ENCODE peak calls at places on chromosomes 16 and 17, in ten cellular contexts. One of them, this sample, is unnamed.

GRCh38 chr17:68299817-68300216 is 8.5 kb downstream of the ARSG start:
- DNase-seq in transverse colon: no peak
- DNase-seq in activated B cell treated with CpG ODN at 0.5 μM for 24 hours: no peak
- DNase-seq in upper lobe of right lung: no peak
- DNase-seq in MM.1S: no peak
- DNase-seq in spleen: no peak
- DNase-seq in AG04450: no peak
- DNase-seq in progenitor cell of endocrine pancreas: no peak
- DNase-seq in astrocyte: no peak
- DNase-seq in WTC11: no peak
- DNase-seq in this sample: no peak

GRCh38 chr17:45935710-45936509 is 41.6 kb downstream of the MAPT start:
- DNase-seq in WTC11: no peak
- DNase-seq in spleen: no peak
- DNase-seq in AG04450: no peak
- DNase-seq in MM.1S: no peak
- DNase-seq in astrocyte: no peak
- DNase-seq in progenitor cell of endocrine pancreas: no peak
- DNase-seq in activated B cell treated with CpG ODN at 0.5 μM for 24 hours: no peak
- DNase-seq in transverse colon: no peak
- DNase-seq in upper lobe of right lung: no peak
- DNase-seq in this sample: no peak

GRCh38 chr16:11621920-11622651 is 35.4 kb upstream of the LITAF start:
- DNase-seq in upper lobe of right lung: peak; percentile 74
- DNase-seq in WTC11: no peak
- DNase-seq in activated B cell treated with CpG ODN at 0.5 μM for 24 hours: peak; percentile 35
- DNase-seq in transverse colon: no peak
- DNase-seq in MM.1S: peak; percentile 56
- DNase-seq in progenitor cell of endocrine pancreas: no peak
- DNase-seq in astrocyte: no peak
- DNase-seq in AG04450: no peak
- DNase-seq in spleen: peak; percentile 88
- DNase-seq in this sample: no peak

GRCh38 chr16:10308305-10309193 is 77.3 kb upstream of the ATF7IP2 start:
- DNase-seq in WTC11: no peak
- DNase-seq in astrocyte: no peak
- DNase-seq in upper lobe of right lung: no peak
- DNase-seq in progenitor cell of endocrine pancreas: no peak
- DNase-seq in activated B cell treated with CpG ODN at 0.5 μM for 24 hours: no peak
- DNase-seq in spleen: no peak
- DNase-seq in transverse colon: no peak
- DNase-seq in AG04450: no peak
- DNase-seq in MM.1S: no peak
- DNase-seq in this sample: no peak

GRCh38 chr17:82497483-82498405 is 21.8 kb upstream of the FOXK2 start:
- DNase-seq in WTC11: peak; percentile 47
- DNase-seq in activated B cell treated with CpG ODN at 0.5 μM for 24 hours: peak; percentile 56
- DNase-seq in AG04450: peak; percentile 55
- DNase-seq in progenitor cell of endocrine pancreas: no peak
- DNase-seq in astrocyte: peak; percentile 87
- DNase-seq in upper lobe of right lung: no peak
- DNase-seq in transverse colon: peak; percentile 45
- DNase-seq in MM.1S: peak; percentile 56
- DNase-seq in spleen: peak; percentile 85
- DNase-seq in this sample: no peak

GRCh38 chr16:89366561-89367537 is 123.5 kb downstream of the ANKRD11 start:
- DNase-seq in AG04450: no peak
- DNase-seq in spleen: no peak
- DNase-seq in progenitor cell of endocrine pancreas: no peak
- DNase-seq in MM.1S: no peak
- DNase-seq in upper lobe of right lung: peak; percentile 45
- DNase-seq in WTC11: no peak
- DNase-seq in activated B cell treated with CpG ODN at 0.5 μM for 24 hours: no peak
- DNase-seq in transverse colon: no peak
- DNase-seq in astrocyte: no peak
- DNase-seq in this sample: no peak

GRCh38 chr17:18362509-18363020 is 785 bp downstream of the SHMT1 start:
- DNase-seq in activated B cell treated with CpG ODN at 0.5 μM for 24 hours: no peak
- DNase-seq in astrocyte: peak; percentile 18
- DNase-seq in transverse colon: peak; percentile 68
- DNase-seq in progenitor cell of endocrine pancreas: no peak
- DNase-seq in upper lobe of right lung: peak; percentile 86
- DNase-seq in WTC11: no peak
- DNase-seq in AG04450: no peak
- DNase-seq in MM.1S: peak; percentile 21
- DNase-seq in spleen: no peak
- DNase-seq in this sample: no peak

GRCh38 chr16:48365601-48366164 is 19.5 kb downstream of the SIAH1 start:
- DNase-seq in WTC11: peak; percentile 94
- DNase-seq in progenitor cell of endocrine pancreas: peak; percentile 75
- DNase-seq in activated B cell treated with CpG ODN at 0.5 μM for 24 hours: peak; percentile 74
- DNase-seq in spleen: peak; percentile 97
- DNase-seq in MM.1S: peak; percentile 85
- DNase-seq in AG04450: no peak
- DNase-seq in transverse colon: peak; percentile 94
- DNase-seq in upper lobe of right lung: peak; percentile 96
- DNase-seq in astrocyte: peak; percentile 74
- DNase-seq in this sample: peak; percentile 95

GRCh38 chr16:88619859-88620655 is 18.3 kb upstream of the IL17C start:
- DNase-seq in spleen: no peak
- DNase-seq in AG04450: peak; percentile 89
- DNase-seq in MM.1S: no peak
- DNase-seq in upper lobe of right lung: no peak
- DNase-seq in activated B cell treated with CpG ODN at 0.5 μM for 24 hours: no peak
- DNase-seq in WTC11: no peak
- DNase-seq in transverse colon: peak; percentile 47
- DNase-seq in astrocyte: peak; percentile 50
- DNase-seq in progenitor cell of endocrine pancreas: no peak
- DNase-seq in this sample: no peak

DNA sequence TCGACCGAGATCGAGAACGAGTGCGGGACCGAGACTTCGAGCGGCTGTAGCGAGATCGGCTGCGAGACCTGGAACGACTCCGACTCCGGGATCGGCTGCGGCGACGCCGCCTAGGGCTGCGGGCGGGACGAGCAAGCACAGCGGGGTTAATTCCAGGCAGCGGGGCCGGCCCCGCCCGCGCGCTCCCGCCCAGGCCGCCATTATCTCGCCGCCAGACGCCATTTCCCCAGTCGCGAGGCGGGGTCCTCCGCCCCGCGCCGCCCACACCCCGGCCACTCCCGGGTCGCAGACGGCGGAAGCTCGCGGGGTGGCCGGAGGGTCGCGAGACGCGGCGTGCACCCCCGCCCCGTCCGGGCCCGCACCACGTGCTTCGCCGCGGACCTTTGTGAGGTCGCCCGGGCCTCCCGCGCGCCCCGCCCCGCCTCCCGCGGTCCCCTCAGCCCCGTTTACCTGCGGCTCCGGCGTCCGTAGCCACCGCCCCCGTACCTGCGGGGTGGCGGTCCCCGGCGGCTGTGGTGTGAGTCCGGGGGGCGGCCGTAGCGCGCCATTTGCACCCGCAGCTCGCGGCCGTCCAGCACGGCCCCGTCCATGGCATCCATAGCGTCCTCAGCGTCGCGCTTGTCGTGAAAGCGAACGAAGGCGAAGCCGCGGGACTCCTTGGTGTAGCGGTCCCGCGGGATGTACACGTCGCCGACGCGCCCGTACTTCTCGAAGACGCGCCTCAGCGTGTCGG is 616 bp downstream of the SRSF2 start:
- DNase-seq in MM.1S: peak; percentile 40
- DNase-seq in transverse colon: peak; percentile 82
- DNase-seq in astrocyte: no peak
- DNase-seq in activated B cell treated with CpG ODN at 0.5 μM for 24 hours: peak; percentile 68
- DNase-seq in AG04450: no peak
- DNase-seq in upper lobe of right lung: peak; percentile 91
- DNase-seq in WTC11: peak; percentile 70
- DNase-seq in progenitor cell of endocrine pancreas: peak; percentile 68
- DNase-seq in spleen: peak; percentile 95
- DNase-seq in this sample: no peak
- TF ChIP-seq CTCF in MM.1S: no peak
- TF ChIP-seq CTCF in transverse colon: peak; percentile 27
- TF ChIP-seq CTCF in astrocyte: no peak
- TF ChIP-seq CTCF in activated B cell treated with CpG ODN at 0.5 μM for 24 hours: no peak
- TF ChIP-seq CTCF in AG04450: peak; percentile 30
- TF ChIP-seq CTCF in upper lobe of right lung: peak; percentile 26
- TF ChIP-seq CTCF in WTC11: no peak
- TF ChIP-seq CTCF in progenitor cell of endocrine pancreas: peak; percentile 35
- TF ChIP-seq CTCF in spleen: peak; percentile 35
- TF ChIP-seq CTCF in this sample: peak; percentile 44

GRCh38 chr17:50094243-50094752 is 853 bp upstream of the PDK2 start:
- DNase-seq in WTC11: peak; percentile 93
- DNase-seq in activated B cell treated with CpG ODN at 0.5 μM for 24 hours: peak; percentile 88
- DNase-seq in progenitor cell of endocrine pancreas: peak; percentile 88
- DNase-seq in astrocyte: peak; percentile 60
- DNase-seq in spleen: peak; percentile 96
- DNase-seq in MM.1S: peak; percentile 85
- DNase-seq in transverse colon: peak; percentile 94
- DNase-seq in AG04450: peak; percentile 41
- DNase-seq in upper lobe of right lung: peak; percentile 94
- DNase-seq in this sample: no peak
- TF ChIP-seq CTCF in WTC11: peak; percentile 96
- TF ChIP-seq CTCF in activated B cell treated with CpG ODN at 0.5 μM for 24 hours: peak; percentile 51
- TF ChIP-seq CTCF in progenitor cell of endocrine pancreas: peak; percentile 95
- TF ChIP-seq CTCF in astrocyte: peak; percentile 79
- TF ChIP-seq CTCF in spleen: peak; percentile 96
- TF ChIP-seq CTCF in MM.1S: peak; percentile 92
- TF ChIP-seq CTCF in transverse colon: peak; percentile 94
- TF ChIP-seq CTCF in AG04450: peak; percentile 83
- TF ChIP-seq CTCF in upper lobe of right lung: peak; percentile 96
- TF ChIP-seq CTCF in this sample: peak; percentile 96

GRCh38 chr17:50865060-50865867 is 890 bp downstream of the TOB1 start:
- DNase-seq in transverse colon: peak; percentile 53
- DNase-seq in upper lobe of right lung: peak; percentile 86
- DNase-seq in astrocyte: peak; percentile 37
- DNase-seq in spleen: peak; percentile 92
- DNase-seq in MM.1S: peak; percentile 61
- DNase-seq in activated B cell treated with CpG ODN at 0.5 μM for 24 hours: peak; percentile 55
- DNase-seq in WTC11: peak; percentile 73
- DNase-seq in AG04450: no peak
- DNase-seq in progenitor cell of endocrine pancreas: peak; percentile 22
- DNase-seq in this sample: no peak

GRCh38 chr17:50861822-50862528 is 4.2 kb downstream of the TOB1 start:
- DNase-seq in spleen: no peak
- DNase-seq in WTC11: no peak
- DNase-seq in activated B cell treated with CpG ODN at 0.5 μM for 24 hours: no peak
- DNase-seq in astrocyte: no peak
- DNase-seq in upper lobe of right lung: no peak
- DNase-seq in AG04450: no peak
- DNase-seq in progenitor cell of endocrine pancreas: no peak
- DNase-seq in MM.1S: no peak
- DNase-seq in transverse colon: no peak
- DNase-seq in this sample: no peak

GRCh38 chr17:50864747-50865059 is 1.5 kb downstream of the TOB1 start:
- DNase-seq in AG04450: no peak
- DNase-seq in progenitor cell of endocrine pancreas: no peak
- DNase-seq in WTC11: no peak
- DNase-seq in astrocyte: no peak
- DNase-seq in spleen: no peak
- DNase-seq in activated B cell treated with CpG ODN at 0.5 μM for 24 hours: no peak
- DNase-seq in upper lobe of right lung: no peak
- DNase-seq in transverse colon: no peak
- DNase-seq in MM.1S: no peak
- DNase-seq in this sample: no peak

GRCh38 chr17:50863931-50864330 is 2.2 kb downstream of the TOB1 start:
- DNase-seq in WTC11: no peak
- DNase-seq in transverse colon: no peak
- DNase-seq in activated B cell treated with CpG ODN at 0.5 μM for 24 hours: no peak
- DNase-seq in upper lobe of right lung: no peak
- DNase-seq in astrocyte: no peak
- DNase-seq in spleen: no peak
- DNase-seq in MM.1S: no peak
- DNase-seq in progenitor cell of endocrine pancreas: no peak
- DNase-seq in AG04450: no peak
- DNase-seq in this sample: no peak

DNA sequence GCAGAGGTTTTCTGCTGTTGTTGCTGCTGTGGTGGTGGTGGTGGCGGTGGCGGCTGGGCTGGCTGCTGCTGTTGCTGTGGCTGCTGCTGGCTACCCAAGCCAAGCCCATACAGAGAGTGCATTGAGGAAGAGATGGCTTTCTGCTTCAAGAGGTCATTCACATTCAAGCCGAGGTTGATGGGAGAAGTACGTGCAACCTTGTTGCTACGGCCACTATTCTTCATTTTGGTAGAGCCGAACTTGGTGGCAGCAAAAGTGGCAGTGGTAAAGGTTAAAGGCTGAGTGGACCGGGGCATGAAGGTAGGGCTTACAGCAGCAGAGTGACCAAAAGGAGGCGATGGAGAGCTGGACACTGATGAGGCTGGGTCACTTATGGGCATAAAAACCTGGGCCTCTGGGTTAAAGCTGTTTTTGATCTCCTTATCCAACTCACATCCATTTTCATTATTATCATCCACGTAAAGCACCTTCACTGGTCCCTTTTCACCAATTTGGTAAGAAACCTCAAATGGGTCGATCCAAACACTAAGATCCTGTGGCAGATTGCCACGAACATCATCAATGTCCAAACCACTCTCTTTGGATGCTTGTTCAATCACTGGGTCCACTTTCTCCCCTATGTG is 2.8 kb downstream of the TOB1 start:
- DNase-seq in transverse colon: peak; percentile 71
- DNase-seq in MM.1S: peak; percentile 38
- DNase-seq in WTC11: peak; percentile 65
- DNase-seq in upper lobe of right lung: no peak
- DNase-seq in astrocyte: no peak
- DNase-seq in AG04450: no peak
- DNase-seq in activated B cell treated with CpG ODN at 0.5 μM for 24 hours: no peak
- DNase-seq in spleen: no peak
- DNase-seq in progenitor cell of endocrine pancreas: no peak
- DNase-seq in this sample: no peak
- TF ChIP-seq CTCF in transverse colon: peak; percentile 55
- TF ChIP-seq CTCF in MM.1S: peak; percentile 65
- TF ChIP-seq CTCF in WTC11: peak; percentile 38
- TF ChIP-seq CTCF in upper lobe of right lung: peak; percentile 54
- TF ChIP-seq CTCF in astrocyte: peak; percentile 42
- TF ChIP-seq CTCF in AG04450: peak; percentile 54
- TF ChIP-seq CTCF in activated B cell treated with CpG ODN at 0.5 μM for 24 hours: no peak
- TF ChIP-seq CTCF in spleen: peak; percentile 60
- TF ChIP-seq CTCF in progenitor cell of endocrine pancreas: peak; percentile 66
- TF ChIP-seq CTCF in this sample: peak; percentile 73

DNA sequence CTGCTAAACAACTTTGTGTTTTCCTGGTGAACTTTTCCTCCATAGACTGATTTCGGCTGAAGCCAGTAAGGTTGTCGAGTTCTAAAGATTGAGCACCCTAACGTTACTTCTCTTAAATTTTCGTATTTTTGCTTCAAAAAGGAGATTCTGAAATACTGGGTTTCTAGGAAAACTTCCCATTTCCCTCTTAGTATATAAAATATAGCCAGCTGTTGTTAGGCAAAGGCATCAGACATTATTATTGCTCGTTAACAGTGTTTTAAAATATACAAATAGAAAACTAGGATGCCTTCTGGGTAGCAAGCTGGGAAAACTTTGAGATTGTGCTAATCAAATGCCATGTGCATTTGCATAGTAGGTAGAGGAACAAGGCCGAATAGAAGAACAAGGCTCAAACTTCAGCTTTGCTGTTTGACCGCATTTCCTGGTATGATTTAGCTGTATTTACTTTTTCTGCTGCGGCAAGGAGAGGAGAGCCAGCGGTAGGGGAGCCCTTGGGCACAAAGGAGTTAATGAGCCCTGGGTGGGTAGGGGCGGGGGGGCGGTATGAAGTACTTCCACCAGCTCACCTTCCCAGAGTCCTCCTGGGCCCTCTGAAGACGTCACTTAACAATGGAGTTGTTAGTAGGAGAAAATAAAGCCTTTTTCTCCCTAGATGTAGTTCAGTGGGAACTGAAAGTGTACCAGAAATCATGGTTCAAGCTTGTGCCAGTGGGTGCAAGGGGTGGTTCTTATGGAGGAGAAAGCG is 151.9 kb downstream of the MSI2 start:
- DNase-seq in astrocyte: no peak
- DNase-seq in MM.1S: no peak
- DNase-seq in progenitor cell of endocrine pancreas: no peak
- DNase-seq in WTC11: peak; percentile 38
- DNase-seq in AG04450: no peak
- DNase-seq in transverse colon: peak; percentile 42
- DNase-seq in upper lobe of right lung: no peak
- DNase-seq in activated B cell treated with CpG ODN at 0.5 μM for 24 hours: no peak
- DNase-seq in spleen: no peak
- DNase-seq in this sample: no peak
- TF ChIP-seq CTCF in astrocyte: no peak
- TF ChIP-seq CTCF in MM.1S: no peak
- TF ChIP-seq CTCF in progenitor cell of endocrine pancreas: peak; percentile 26
- TF ChIP-seq CTCF in WTC11: no peak
- TF ChIP-seq CTCF in AG04450: no peak
- TF ChIP-seq CTCF in transverse colon: no peak
- TF ChIP-seq CTCF in upper lobe of right lung: no peak
- TF ChIP-seq CTCF in activated B cell treated with CpG ODN at 0.5 μM for 24 hours: no peak
- TF ChIP-seq CTCF in spleen: no peak
- TF ChIP-seq CTCF in this sample: no peak

This sample was measured in chondrocyte.